ENCODE peak calls at places on chromosomes 11 and 22, in ten cellular contexts. One of them, this sample, is unnamed.

GRCh38 chr11:112042161-112042960 is 17.2 kb downstream of the DLAT start:
- DNase-seq in tibial nerve: no peak
- DNase-seq in suprapubic skin: no peak
- DNase-seq in A549: no peak
- DNase-seq in SK-N-SH: no peak
- DNase-seq in HepG2: no peak
- DNase-seq in ovary: no peak
- DNase-seq in transverse colon: no peak
- DNase-seq in stomach: no peak
- DNase-seq in K562: peak
- DNase-seq in this sample: no peak

GRCh38 chr11:72741429-72741833 is 10.8 kb downstream of the ARAP1 start:
- DNase-seq in SK-N-SH: peak
- DNase-seq in transverse colon: peak
- DNase-seq in A549: no peak
- DNase-seq in tibial nerve: no peak
- DNase-seq in stomach: no peak
- DNase-seq in K562: peak
- DNase-seq in HepG2: peak
- DNase-seq in suprapubic skin: no peak
- DNase-seq in ovary: no peak
- DNase-seq in this sample: peak

GRCh38 chr11:124285610-124286344 is 28.0 kb downstream of the OR8D1 start:
- DNase-seq in SK-N-SH: no peak
- DNase-seq in tibial nerve: no peak
- DNase-seq in K562: no peak
- DNase-seq in transverse colon: no peak
- DNase-seq in HepG2: no peak
- DNase-seq in A549: no peak
- DNase-seq in suprapubic skin: no peak
- DNase-seq in ovary: no peak
- DNase-seq in stomach: no peak
- DNase-seq in this sample: no peak

GRCh38 chr11:47551086-47551485 is 1.8 kb downstream of the CELF1 start:
- DNase-seq in K562: peak
- DNase-seq in SK-N-SH: peak
- DNase-seq in ovary: no peak
- DNase-seq in tibial nerve: no peak
- DNase-seq in HepG2: peak
- DNase-seq in suprapubic skin: no peak
- DNase-seq in A549: peak
- DNase-seq in stomach: no peak
- DNase-seq in transverse colon: no peak
- DNase-seq in this sample: no peak

GRCh38 chr11:100687032-100687629 is at the start of gene ARHGAP42:
- DNase-seq in stomach: peak
- DNase-seq in HepG2: peak
- DNase-seq in transverse colon: peak
- DNase-seq in ovary: peak
- DNase-seq in tibial nerve: peak
- DNase-seq in K562: peak
- DNase-seq in SK-N-SH: peak
- DNase-seq in A549: peak
- DNase-seq in suprapubic skin: peak
- DNase-seq in this sample: peak

GRCh38 chr11:7544021-7544420 is 30.2 kb downstream of the PPFIBP2 start:
- DNase-seq in tibial nerve: no peak
- DNase-seq in ovary: no peak
- DNase-seq in suprapubic skin: no peak
- DNase-seq in K562: no peak
- DNase-seq in stomach: no peak
- DNase-seq in A549: no peak
- DNase-seq in transverse colon: no peak
- DNase-seq in SK-N-SH: no peak
- DNase-seq in HepG2: no peak
- DNase-seq in this sample: no peak

GRCh38 chr22:39526736-39527171 is 5.8 kb downstream of the RPS19BP1 start:
- DNase-seq in ovary: no peak
- DNase-seq in HepG2: no peak
- DNase-seq in A549: no peak
- DNase-seq in K562: no peak
- DNase-seq in SK-N-SH: no peak
- DNase-seq in tibial nerve: no peak
- DNase-seq in suprapubic skin: no peak
- DNase-seq in stomach: no peak
- DNase-seq in transverse colon: no peak
- DNase-seq in this sample: peak

GRCh38 chr11:42315267-42315666 is 855.8 kb upstream of the LRRC4C start:
- DNase-seq in suprapubic skin: no peak
- DNase-seq in stomach: no peak
- DNase-seq in SK-N-SH: no peak
- DNase-seq in K562: no peak
- DNase-seq in A549: no peak
- DNase-seq in tibial nerve: no peak
- DNase-seq in transverse colon: no peak
- DNase-seq in HepG2: no peak
- DNase-seq in ovary: no peak
- DNase-seq in this sample: no peak

GRCh38 chr11:92893276-92893675 is 76.2 kb upstream of the MTNR1B start:
- DNase-seq in HepG2: no peak
- DNase-seq in K562: no peak
- DNase-seq in stomach: no peak
- DNase-seq in suprapubic skin: no peak
- DNase-seq in SK-N-SH: no peak
- DNase-seq in ovary: no peak
- DNase-seq in A549: no peak
- DNase-seq in transverse colon: no peak
- DNase-seq in tibial nerve: no peak
- DNase-seq in this sample: no peak

GRCh38 chr11:124799384-124800225 is 601 bp downstream of the MSANTD2 start:
- DNase-seq in transverse colon: peak
- DNase-seq in suprapubic skin: no peak
- DNase-seq in A549: no peak
- DNase-seq in HepG2: no peak
- DNase-seq in stomach: peak
- DNase-seq in K562: peak
- DNase-seq in tibial nerve: no peak
- DNase-seq in ovary: peak
- DNase-seq in SK-N-SH: peak
- DNase-seq in this sample: peak

DNA sequence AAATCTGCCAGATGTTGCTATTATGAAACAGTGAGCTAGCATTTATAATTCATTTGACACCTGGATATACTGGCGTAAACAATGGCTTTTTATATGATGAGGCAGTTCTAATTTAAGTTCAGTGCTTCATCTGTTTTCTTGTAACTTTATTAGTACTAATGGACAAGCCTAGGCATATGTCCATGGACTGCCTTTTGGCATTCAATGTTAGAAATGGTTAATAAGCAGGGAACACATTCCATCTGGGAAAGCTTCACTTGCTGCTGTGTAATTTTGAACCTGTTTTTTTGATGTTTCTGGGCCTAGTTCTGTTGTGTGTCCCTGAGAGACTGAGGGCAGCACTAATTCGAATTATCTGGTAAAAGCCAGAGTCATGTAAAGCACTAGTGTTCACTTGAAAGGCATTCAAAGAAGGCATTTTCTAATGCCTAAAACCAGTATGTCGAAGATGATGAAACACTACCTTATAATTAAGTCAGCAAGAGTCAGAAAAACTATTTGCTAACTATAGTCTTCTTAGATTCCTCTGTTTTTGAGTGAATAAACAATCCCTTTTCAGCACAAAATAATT is 138.5 kb downstream of the SWAP70 start:
- DNase-seq in HepG2: no peak
- DNase-seq in ovary: no peak
- DNase-seq in K562: no peak
- DNase-seq in transverse colon: no peak
- DNase-seq in A549: no peak
- DNase-seq in suprapubic skin: no peak
- DNase-seq in SK-N-SH: peak
- DNase-seq in stomach: no peak
- DNase-seq in tibial nerve: no peak
- DNase-seq in this sample: no peak
- TF ChIP-seq EP300 in HepG2: no peak
- TF ChIP-seq EP300 in ovary: no peak
- TF ChIP-seq EP300 in K562: no peak
- TF ChIP-seq EP300 in transverse colon: no peak
- TF ChIP-seq EP300 in A549: no peak
- TF ChIP-seq EP300 in suprapubic skin: no peak
- TF ChIP-seq EP300 in SK-N-SH: no peak
- TF ChIP-seq EP300 in stomach: no peak
- TF ChIP-seq EP300 in tibial nerve: no peak
- TF ChIP-seq EP300 in this sample: no peak

DNA sequence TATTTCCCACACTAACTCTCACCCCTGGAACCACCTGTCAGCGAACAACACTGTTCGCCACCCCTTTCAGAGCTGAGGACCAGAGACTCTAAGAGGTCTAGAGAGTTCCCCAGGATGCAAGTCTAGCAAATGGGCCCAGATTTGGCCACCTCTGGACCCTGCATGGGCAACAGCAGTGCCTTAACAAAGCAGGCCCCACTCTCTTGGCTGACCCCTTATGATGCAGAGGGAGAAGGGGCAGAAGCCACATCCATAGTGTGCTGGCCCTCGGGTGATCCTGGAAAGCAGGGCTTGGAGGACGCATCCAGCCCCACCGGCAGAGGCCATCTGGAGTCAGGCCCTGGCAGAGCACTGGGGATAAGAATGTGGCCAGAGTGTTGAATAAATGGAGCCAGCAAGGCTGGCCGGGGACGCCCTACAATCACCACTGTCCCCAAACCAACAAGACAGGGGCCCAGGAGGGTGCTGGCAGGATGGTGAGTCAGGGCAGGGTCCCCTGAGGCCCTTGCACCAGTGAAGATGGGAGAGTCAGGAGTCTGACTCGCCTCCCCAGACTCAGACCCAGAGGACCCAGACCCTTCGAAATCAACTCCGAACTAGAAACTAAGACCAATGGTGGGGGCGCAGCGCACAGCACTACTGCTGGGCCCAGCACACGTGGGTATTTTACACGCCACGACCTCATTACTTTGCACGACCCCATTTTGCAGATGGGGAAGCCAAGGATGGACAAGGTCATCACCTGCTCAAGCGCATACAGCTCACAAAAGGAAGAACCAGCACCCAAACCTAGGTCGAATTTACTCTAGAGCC is 6.5 kb downstream of the CSNK1E start:
- DNase-seq in suprapubic skin: no peak
- DNase-seq in K562: no peak
- DNase-seq in ovary: peak
- DNase-seq in stomach: no peak
- DNase-seq in transverse colon: no peak
- DNase-seq in tibial nerve: no peak
- DNase-seq in SK-N-SH: no peak
- DNase-seq in A549: no peak
- DNase-seq in HepG2: no peak
- DNase-seq in this sample: no peak
- H3K4me3 ChIP-seq in suprapubic skin: no peak
- H3K4me3 ChIP-seq in K562: no peak
- H3K4me3 ChIP-seq in ovary: no peak
- H3K4me3 ChIP-seq in stomach: peak
- H3K4me3 ChIP-seq in transverse colon: no peak
- H3K4me3 ChIP-seq in tibial nerve: no peak
- H3K4me3 ChIP-seq in SK-N-SH: no peak
- H3K4me3 ChIP-seq in A549: no peak
- H3K4me3 ChIP-seq in HepG2: no peak
- H3K4me3 ChIP-seq in this sample: no peak

GRCh38 chr22:35384973-35385588 is 4.2 kb downstream of the HMOX1 start:
- DNase-seq in transverse colon: no peak
- DNase-seq in K562: no peak
- DNase-seq in HepG2: no peak
- DNase-seq in suprapubic skin: no peak
- DNase-seq in ovary: no peak
- DNase-seq in A549: no peak
- DNase-seq in stomach: no peak
- DNase-seq in tibial nerve: no peak
- DNase-seq in SK-N-SH: no peak
- DNase-seq in this sample: no peak
- TF ChIP-seq EP300 in transverse colon: no peak
- TF ChIP-seq EP300 in K562: no peak
- TF ChIP-seq EP300 in HepG2: no peak
- TF ChIP-seq EP300 in suprapubic skin: no peak
- TF ChIP-seq EP300 in ovary: no peak
- TF ChIP-seq EP300 in A549: no peak
- TF ChIP-seq EP300 in stomach: no peak
- TF ChIP-seq EP300 in tibial nerve: no peak
- TF ChIP-seq EP300 in SK-N-SH: no peak
- TF ChIP-seq EP300 in this sample: no peak

DNA sequence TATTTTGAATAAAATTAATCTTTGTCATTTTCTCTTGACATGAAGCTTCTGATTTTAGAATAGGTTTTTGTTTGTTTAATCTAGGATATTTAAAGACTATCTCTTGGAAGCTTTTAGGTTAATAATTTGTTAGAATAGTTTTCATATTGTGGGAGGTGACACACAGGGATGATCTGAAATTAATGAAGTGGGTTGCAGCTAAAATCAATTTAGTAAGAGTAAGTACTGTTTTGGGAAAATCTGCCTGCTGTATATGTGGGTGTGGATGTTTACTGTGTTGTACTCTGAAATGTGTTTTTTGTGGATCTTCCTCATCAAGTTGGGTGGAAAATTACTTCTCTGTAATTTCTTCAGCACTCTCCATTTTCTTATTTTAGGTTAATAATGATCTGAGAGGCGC is 67.3 kb downstream of the BID start:
- DNase-seq in SK-N-SH: no peak
- DNase-seq in transverse colon: no peak
- DNase-seq in ovary: no peak
- DNase-seq in tibial nerve: no peak
- DNase-seq in HepG2: no peak
- DNase-seq in K562: no peak
- DNase-seq in stomach: no peak
- DNase-seq in suprapubic skin: no peak
- DNase-seq in A549: no peak
- DNase-seq in this sample: no peak
- H3K4me3 ChIP-seq in SK-N-SH: peak
- H3K4me3 ChIP-seq in transverse colon: no peak
- H3K4me3 ChIP-seq in ovary: peak
- H3K4me3 ChIP-seq in tibial nerve: no peak
- H3K4me3 ChIP-seq in HepG2: no peak
- H3K4me3 ChIP-seq in K562: no peak
- H3K4me3 ChIP-seq in stomach: peak
- H3K4me3 ChIP-seq in suprapubic skin: peak
- H3K4me3 ChIP-seq in A549: peak
- H3K4me3 ChIP-seq in this sample: peak

This sample was measured in upper lobe of left lung.